ENCODE peak calls at places on chromosome 22, in six cellular contexts. P is upper lobe of left lung, F is HepG2, H is GM12878, Y is K562, U is A549. G is an unnamed sample.

GRCh38 chr22:33088418-33088817 is 30.2 kb upstream of the SYN3 start:
- ATAC-seq in P (no peak), F (no peak), H (no peak), Y (no peak), U (peak), G (no peak)

GRCh38 chr22:41582694-41583093 is 6.9 kb downstream of the PMM1 start:
- ATAC-seq in P (no peak), F (no peak), H (no peak), Y (no peak), U (no peak), G (no peak)

GRCh38 chr22:35883028-35883620 is 145.5 kb downstream of the RBFOX2 start:
- ATAC-seq in P (no peak), F (no peak), H (no peak), Y (no peak), U (peak), G (peak)

GRCh38 chr22:45206233-45206632 is 34.5 kb downstream of the KIAA0930 start:
- ATAC-seq in P (no peak), F (no peak), H (no peak), Y (no peak), U (no peak), G (no peak)

GRCh38 chr22:32202539-32203180 is 2.2 kb downstream of the RFPL2 start:
- ATAC-seq in P (peak), F (peak), H (peak), Y (peak), U (peak), G (no peak)

GRCh38 chr22:19713650-19714319 is 518 bp upstream of the SEPTIN5 start:
- ATAC-seq in P (no peak), F (peak), H (no peak), Y (peak), U (peak), G (peak)

GRCh38 chr22:39282642-39283311 is 36.6 kb downstream of the RPL3 start:
- ATAC-seq in P (peak), F (peak), H (peak), Y (peak), U (no peak), G (peak)

GRCh38 chr22:43198126-43198525 is 11.2 kb upstream of the TTLL12 start:
- ATAC-seq in P (no peak), F (no peak), H (no peak), Y (no peak), U (no peak), G (no peak)

GRCh38 chr22:36727927-36728488 is 24.5 kb upstream of the CACNG2 start:
- ATAC-seq in P (no peak), F (no peak), H (no peak), Y (no peak), U (no peak), G (no peak)

GRCh38 chr22:42560781-42561180 is 7.0 kb downstream of the SERHL2 start:
- ATAC-seq in P (no peak), F (peak), H (peak), Y (peak), U (no peak), G (no peak)

GRCh38 chr22:23501708-23502107 is 78.4 kb downstream of the IGLL1 start:
- ATAC-seq in P (no peak), F (no peak), H (no peak), Y (no peak), U (no peak), G (no peak)

GRCh38 chr22:41076857-41077256 is 15.5 kb upstream of the EP300 start:
- ATAC-seq in P (no peak), F (no peak), H (no peak), Y (no peak), U (no peak), G (no peak)

GRCh38 chr22:32067613-32068012 is 24.6 kb downstream of the SLC5A1 start:
- ATAC-seq in P (no peak), F (no peak), H (no peak), Y (no peak), U (no peak), G (no peak)

GRCh38 chr22:49323751-49324415 is 503.8 kb downstream of the BRD1 start:
- ATAC-seq in P (no peak), F (no peak), H (no peak), Y (no peak), U (no peak), G (no peak)

GRCh38 chr22:49322861-49323622 is 504.6 kb downstream of the BRD1 start:
- ATAC-seq in P (no peak), F (no peak), H (no peak), Y (no peak), U (no peak), G (no peak)

GRCh38 chr22:49320714-49321476 is 506.8 kb downstream of the BRD1 start:
- ATAC-seq in P (no peak), F (no peak), H (no peak), Y (no peak), U (no peak), G (no peak)

GRCh38 chr22:49322231-49322630 is 505.4 kb downstream of the BRD1 start:
- ATAC-seq in P (no peak), F (no peak), H (no peak), Y (no peak), U (no peak), G (no peak)

GRCh38 chr22:49321477-49322055 is 506.1 kb downstream of the BRD1 start:
- ATAC-seq in P (no peak), F (no peak), H (no peak), Y (no peak), U (no peak), G (no peak)
- TF ChIP-seq EP300 in P (no peak), F (no peak), H (no peak), Y (no peak), U (no peak), G (no peak)

GRCh38 chr22:27436591-27436990 is 365.0 kb downstream of the MN1 start:
- ATAC-seq in P (no peak), F (no peak), H (no peak), Y (no peak), U (no peak), G (no peak)
- H3K27ac ChIP-seq in P (no peak), F (no peak), H (no peak), Y (no peak), U (no peak), G (no peak)

GRCh38 chr22:46776876-46777608 is 14.6 kb downstream of the TBC1D22A start:
- ATAC-seq in P (no peak), F (no peak), H (peak), Y (no peak), U (no peak), G (no peak)

GRCh38 chr22:46776486-46776826 is 14.0 kb downstream of the TBC1D22A start:
- ATAC-seq in P (no peak), F (no peak), H (no peak), Y (no peak), U (no peak), G (no peak)

GRCh38 chr22:46775789-46776485 is 13.5 kb downstream of the TBC1D22A start:
- ATAC-seq in P (no peak), F (peak), H (no peak), Y (no peak), U (no peak), G (no peak)

GRCh38 chr22:46774456-46775363 is 12.3 kb downstream of the TBC1D22A start:
- ATAC-seq in P (peak), F (peak), H (peak), Y (no peak), U (no peak), G (no peak)

DNA sequence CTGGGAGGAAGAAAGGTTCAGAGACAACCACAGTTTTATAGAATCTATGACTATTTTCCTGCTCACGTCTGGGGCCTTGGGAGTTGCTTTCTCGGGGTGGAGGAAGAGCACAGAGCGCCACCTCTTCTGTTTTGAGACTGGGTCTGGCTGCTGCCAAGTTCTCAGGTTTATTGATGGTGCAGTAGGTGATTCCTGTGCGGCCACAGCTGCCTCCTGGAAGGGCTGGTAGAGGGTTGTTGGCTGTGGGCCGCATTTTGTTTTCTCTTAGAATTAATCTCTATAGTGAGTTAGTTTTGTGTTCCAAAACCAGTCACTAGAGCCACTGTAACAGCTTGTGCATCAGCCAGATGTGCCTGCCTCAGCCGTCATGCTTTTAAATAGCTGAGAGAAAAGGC is 12.9 kb downstream of the TBC1D22A start:
- ATAC-seq in P (no peak), F (peak), H (no peak), Y (no peak), U (no peak), G (no peak)
- H3K4me3 ChIP-seq in P (no peak), F (peak), H (peak), Y (no peak), U (no peak), G (no peak)

GRCh38 chr22:30887861-30888260 is 80.7 kb downstream of the MORC2 start:
- ATAC-seq in P (no peak), F (no peak), H (no peak), Y (no peak), U (no peak), G (no peak)
- TF ChIP-seq EP300 in P (no peak), F (no peak), H (no peak), Y (no peak), U (no peak), G (no peak)

DNA sequence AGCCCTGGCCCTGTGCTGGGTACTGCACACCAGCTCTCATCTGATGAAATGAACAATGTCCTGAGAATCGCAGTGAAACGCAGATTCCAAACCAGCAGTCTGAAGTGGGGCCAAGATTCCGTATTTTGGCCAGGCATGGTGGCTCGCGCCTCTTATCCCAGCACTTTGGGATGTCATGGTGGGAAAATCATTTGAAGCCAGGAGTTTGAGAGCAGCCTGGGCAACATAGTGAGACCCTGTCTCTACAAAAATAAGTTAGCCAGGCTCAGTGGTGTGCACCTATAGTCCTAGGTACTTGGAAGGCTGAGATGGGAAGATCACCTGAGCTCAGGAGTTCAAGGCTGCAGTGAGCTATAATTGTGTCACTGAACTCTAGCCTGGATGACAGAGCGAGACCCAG is 13.0 kb downstream of the LIF start:
- ATAC-seq in P (no peak), F (no peak), H (no peak), Y (no peak), U (no peak), G (no peak)
- H3K27ac ChIP-seq in P (no peak), F (no peak), H (no peak), Y (no peak), U (peak), G (no peak)

GRCh38 chr22:20825624-20826023 is 33.0 kb downstream of the PI4KA start:
- ATAC-seq in P (no peak), F (no peak), H (no peak), Y (no peak), U (no peak), G (no peak)
- H3K4me3 ChIP-seq in P (no peak), F (no peak), H (no peak), Y (no peak), U (no peak), G (no peak)

GRCh38 chr22:27340047-27340446 is 461.5 kb downstream of the MN1 start:
- ATAC-seq in P (no peak), F (no peak), H (no peak), Y (no peak), U (no peak), G (no peak)

GRCh38 chr22:27331526-27332281 is 469.9 kb downstream of the MN1 start:
- ATAC-seq in P (peak), F (peak), H (peak), Y (no peak), U (peak), G (peak)

GRCh38 chr22:27337676-27338075 is 463.9 kb downstream of the MN1 start:
- ATAC-seq in P (no peak), F (no peak), H (no peak), Y (no peak), U (no peak), G (no peak)

GRCh38 chr22:27335102-27335660 is 466.4 kb downstream of the MN1 start:
- ATAC-seq in P (no peak), F (no peak), H (no peak), Y (no peak), U (no peak), G (no peak)

DNA sequence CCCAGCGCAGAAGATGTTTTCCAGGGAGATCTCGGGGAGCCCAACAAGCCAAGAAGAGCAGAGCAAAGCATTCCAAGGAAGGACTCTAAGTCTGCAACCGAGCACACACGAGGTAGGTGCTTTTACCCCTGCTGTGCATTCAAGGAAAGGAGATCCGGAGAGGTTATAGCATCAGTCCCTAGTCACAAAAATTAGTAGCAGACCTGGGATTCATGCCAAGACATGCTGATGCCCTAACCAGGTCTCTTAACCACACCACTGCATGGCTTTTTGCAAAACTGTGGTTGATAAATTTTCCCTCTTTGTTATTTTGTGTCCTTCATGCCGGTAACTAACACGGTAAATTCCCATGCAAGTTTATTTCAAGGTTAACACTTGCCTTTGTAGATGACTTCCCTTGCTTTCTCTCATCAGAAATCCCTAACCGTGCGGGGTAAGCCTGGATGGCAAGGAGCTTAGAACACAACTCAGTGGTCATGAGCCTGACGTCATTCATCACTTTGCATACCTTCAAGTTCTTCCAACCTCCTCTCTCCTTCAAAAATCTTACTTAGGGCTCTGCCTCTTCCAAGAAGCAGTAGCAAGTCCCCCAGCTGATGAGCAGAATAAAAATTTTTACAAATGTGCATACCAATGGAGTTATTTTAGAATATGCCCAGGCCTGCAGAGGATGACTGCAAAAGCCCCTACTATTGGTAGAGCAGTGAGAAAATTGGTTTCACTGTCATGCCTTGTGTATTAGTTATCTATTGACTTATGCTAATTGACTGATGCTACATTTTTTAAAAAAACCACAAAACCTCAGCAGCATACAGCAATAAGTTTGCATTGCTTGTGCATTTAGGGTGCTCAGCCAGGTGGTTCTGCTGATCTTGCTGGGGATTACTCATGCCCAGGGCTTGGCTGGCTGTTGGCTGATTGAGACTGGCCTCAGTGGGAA is 465.1 kb downstream of the MN1 start:
- ATAC-seq in P (no peak), F (no peak), H (no peak), Y (no peak), U (no peak), G (no peak)
- TF ChIP-seq EP300 in P (no peak), F (no peak), H (no peak), Y (no peak), U (no peak), G (no peak)

DNA sequence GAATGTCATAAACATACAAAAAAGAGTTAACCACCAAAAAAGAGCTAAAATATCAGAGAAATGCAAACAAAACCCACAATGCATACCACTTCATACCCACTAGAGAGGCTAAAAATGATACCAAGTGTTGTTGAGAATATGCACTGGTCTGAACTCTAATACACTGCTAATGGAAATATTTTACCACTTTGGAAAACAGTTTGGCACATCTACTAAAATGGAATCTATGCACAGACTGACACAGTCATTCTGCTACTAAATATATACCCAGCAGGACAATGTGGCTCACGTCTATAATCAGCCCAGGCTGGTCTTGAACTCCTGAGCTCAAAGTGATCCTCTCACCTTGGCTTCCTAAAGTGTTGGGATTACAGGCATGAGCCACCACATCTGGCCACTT is 18.0 kb downstream of the MAPK1 start:
- ATAC-seq in P (peak), F (no peak), H (no peak), Y (peak), U (no peak), G (peak)
- H3K27ac ChIP-seq in P (peak), F (no peak), H (no peak), Y (no peak), U (no peak), G (peak)

GRCh38 chr22:46536559-46537220 is 730 bp downstream of the CELSR1 start:
- ATAC-seq in P (no peak), F (no peak), H (no peak), Y (no peak), U (peak), G (no peak)
- H3K4me3 ChIP-seq in P (peak), F (no peak), H (no peak), Y (no peak), U (peak), G (peak)

G was measured in gastroesophageal sphincter.